ENCODE peak calls at places on chromosomes 2 and 18, in five cellular contexts. E is esophagus squamous epithelium, J is RWPE1, R is GM23338, A is nephron progenitor cell. L is an unnamed sample.
A peak's percentile ranks its signal among the peaks of the same experiment; 100 is the strongest.

GRCh38 chr2:190504912-190505311 is 29.6 kb downstream of the NEMP2 start:
- DNase-seq in E (no peak), J (no peak), R (no peak), A (no peak), L (no peak)

GRCh38 chr2:217434183-217434620 is 568.6 kb downstream of the TNS1 start:
- DNase-seq in E (peak; percentile 13), J (peak; percentile 97), R (peak; percentile 89), A (peak; percentile 77), L (no peak)

GRCh38 chr2:43993437-43993836 is 2.4 kb downstream of the LRPPRC start:
- DNase-seq in E (no peak), J (no peak), R (no peak), A (no peak), L (no peak)

GRCh38 chr18:63322908-63323634 is 3.5 kb upstream of the BCL2 start:
- DNase-seq in E (no peak), J (peak; percentile 45), R (peak; percentile 86), A (peak; percentile 46), L (no peak)

GRCh38 chr2:145743016-145743415 is 1223.1 kb upstream of the ZEB2 start:
- DNase-seq in E (no peak), J (no peak), R (no peak), A (no peak), L (no peak)

GRCh38 chr2:236600158-236600557 is 30.5 kb downstream of the ACKR3 start:
- DNase-seq in E (no peak), J (no peak), R (no peak), A (no peak), L (no peak)

GRCh38 chr2:21910832-21911507 is 787.2 kb downstream of the TDRD15 start:
- DNase-seq in E (no peak), J (no peak), R (no peak), A (no peak), L (no peak)

GRCh38 chr2:3465844-3466481 is 53.4 kb downstream of the ADI1 start:
- DNase-seq in E (no peak), J (peak; percentile 81), R (no peak), A (no peak), L (no peak)

GRCh38 chr2:198044777-198045176 is 240.4 kb downstream of the PLCL1 start:
- DNase-seq in E (no peak), J (no peak), R (no peak), A (no peak), L (no peak)

GRCh38 chr2:75195076-75195691 is 4.1 kb downstream of the TACR1 start:
- DNase-seq in E (no peak), J (no peak), R (no peak), A (no peak), L (no peak)

GRCh38 chr2:138959031-138959430 is 178.8 kb upstream of the NXPH2 start:
- DNase-seq in E (no peak), J (no peak), R (peak; percentile 1), A (no peak), L (no peak)

GRCh38 chr2:44686561-44686960 is 254.9 kb upstream of the SIX3 start:
- DNase-seq in E (no peak), J (peak; percentile 71), R (no peak), A (no peak), L (no peak)

GRCh38 chr18:62663731-62664336 is 51.5 kb upstream of the PHLPP1 start:
- DNase-seq in E (no peak), J (peak; percentile 26), R (no peak), A (no peak), L (no peak)

GRCh38 chr2:26640331-26640745 is 828 bp downstream of the CIB4 start:
- DNase-seq in E (no peak), J (peak; percentile 10), R (peak; percentile 46), A (peak; percentile 65), L (no peak)

GRCh38 chr2:197958592-197958991 is 154.2 kb downstream of the PLCL1 start:
- DNase-seq in E (no peak), J (no peak), R (no peak), A (no peak), L (no peak)

GRCh38 chr2:25098558-25099486 is 56.9 kb downstream of the EFR3B start:
- DNase-seq in E (no peak), J (peak; percentile 27), R (no peak), A (no peak), L (no peak)

GRCh38 chr2:15186118-15186517 is 375.0 kb downstream of the NBAS start:
- DNase-seq in E (no peak), J (no peak), R (no peak), A (no peak), L (no peak)

GRCh38 chr2:196670342-196670741 is 30.8 kb downstream of the CCDC150 start:
- DNase-seq in E (no peak), J (no peak), R (no peak), A (no peak), L (no peak)

GRCh38 chr18:71919211-71919610 is 624.9 kb downstream of the CBLN2 start:
- DNase-seq in E (no peak), J (no peak), R (no peak), A (no peak), L (no peak)

GRCh38 chr2:186399082-186399644 is 86.9 kb upstream of the ZC3H15 start:
- DNase-seq in E (no peak), J (no peak), R (no peak), A (no peak), L (no peak)

GRCh38 chr2:191791953-191792560 is 54.8 kb downstream of the CAVIN2 start:
- DNase-seq in E (no peak), J (no peak), R (no peak), A (no peak), L (no peak)

GRCh38 chr18:45231606-45232005 is 383.7 kb upstream of the SLC14A2 start:
- DNase-seq in E (no peak), J (no peak), R (no peak), A (no peak), L (no peak)

GRCh38 chr2:152646775-152647174 is 70.5 kb downstream of the PRPF40A start:
- DNase-seq in E (no peak), J (peak; percentile 86), R (peak; percentile 40), A (no peak), L (no peak)

GRCh38 chr18:57901819-57902600 is 98.9 kb upstream of the ATP8B1 start:
- DNase-seq in E (no peak), J (peak; percentile 73), R (peak; percentile 10), A (no peak), L (no peak)

GRCh38 chr18:53710080-53710479 is 514.4 kb downstream of the MBD2 start:
- DNase-seq in E (no peak), J (no peak), R (no peak), A (no peak), L (no peak)
- TF ChIP-seq CTCF in E (no peak), J (no peak), R (no peak), A (no peak), L (no peak)

GRCh38 chr2:232117413-232117812 is 155.9 kb downstream of the DIS3L2 start:
- DNase-seq in E (no peak), J (no peak), R (peak; percentile 75), A (no peak), L (no peak)
- TF ChIP-seq CTCF in E (no peak), J (no peak), R (peak; percentile 72), A (no peak), L (no peak)

GRCh38 chr2:109209941-109210340 is 80.9 kb downstream of the SH3RF3 start:
- DNase-seq in E (no peak), J (no peak), R (no peak), A (no peak), L (no peak)

GRCh38 chr2:109209412-109209811 is 80.4 kb downstream of the SH3RF3 start:
- DNase-seq in E (no peak), J (peak; percentile 80), R (no peak), A (no peak), L (no peak)

GRCh38 chr2:109207201-109207600 is 78.2 kb downstream of the SH3RF3 start:
- DNase-seq in E (no peak), J (no peak), R (no peak), A (no peak), L (no peak)

GRCh38 chr2:109208951-109209335 is 79.9 kb downstream of the SH3RF3 start:
- DNase-seq in E (no peak), J (no peak), R (no peak), A (no peak), L (no peak)

GRCh38 chr2:109208071-109208950 is 79.3 kb downstream of the SH3RF3 start:
- DNase-seq in E (no peak), J (no peak), R (peak; percentile 50), A (no peak), L (no peak)
- TF ChIP-seq CTCF in E (no peak), J (no peak), R (peak; percentile 58), A (no peak), L (no peak)

DNA sequence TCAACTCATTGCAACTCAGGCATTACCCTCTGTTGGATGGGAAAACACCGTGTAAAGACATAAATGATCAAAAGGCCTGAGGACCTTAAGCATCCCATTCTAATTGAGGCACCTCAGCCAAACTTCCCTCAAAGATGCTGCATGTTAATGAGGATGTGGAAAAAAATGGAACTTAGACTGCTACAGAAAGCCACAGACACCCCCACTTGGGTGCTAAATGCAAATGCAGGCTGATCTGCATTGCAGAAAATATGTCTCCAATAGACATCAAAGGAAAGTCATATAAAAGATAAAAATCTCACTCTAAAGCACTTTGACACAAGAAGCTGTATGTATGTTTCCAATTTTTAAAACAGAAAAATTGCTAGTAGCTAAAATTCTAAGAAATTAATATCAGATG is 504.7 kb downstream of the KCNJ3 start:
- DNase-seq in E (no peak), J (no peak), R (no peak), A (no peak), L (no peak)
- TF ChIP-seq CTCF in E (no peak), J (no peak), R (no peak), A (no peak), L (no peak)

DNA sequence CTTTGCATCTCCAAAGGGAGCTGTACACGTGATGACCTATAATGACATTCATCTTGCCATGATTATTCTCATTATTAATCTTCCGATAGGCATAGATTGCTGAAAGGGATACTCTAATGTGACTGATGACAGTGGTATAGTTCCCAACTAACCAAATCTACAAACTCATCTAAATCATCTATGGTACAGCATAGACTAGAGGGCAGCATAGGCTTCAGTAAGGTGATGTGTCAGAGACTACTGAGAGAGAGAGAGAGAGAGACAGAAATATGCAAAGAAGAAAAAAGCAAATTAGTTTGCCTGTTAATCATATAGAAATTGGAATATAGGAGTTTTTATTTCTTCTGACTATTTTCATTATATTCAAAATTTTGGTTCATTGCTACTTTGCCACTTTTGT is 89.3 kb downstream of the CSRNP3 start:
- DNase-seq in E (no peak), J (no peak), R (no peak), A (no peak), L (no peak)
- TF ChIP-seq CTCF in E (no peak), J (no peak), R (peak; percentile 50), A (no peak), L (no peak)